ENCODE peak calls at places on chromosomes 16 and 17, in six cellular contexts. N is HCT116, Z is IMR-90, M is H1, A is A549, V is GM12878. L is an unnamed sample.
A peak's percentile ranks its signal among the peaks of the same experiment; 100 is the strongest.

GRCh38 chr17:20189979-20190378 is 180.8 kb downstream of the SPECC1 start:
- DNase-seq in N (no peak), Z (no peak), M (no peak), A (no peak), V (no peak), L (peak; percentile 54)

GRCh38 chr16:76345093-76345735 is 68.0 kb downstream of the CNTNAP4 start:
- DNase-seq in N (no peak), Z (no peak), M (no peak), A (no peak), V (no peak), L (no peak)

GRCh38 chr17:68489919-68490318 is 22.3 kb upstream of the PRKAR1A start:
- DNase-seq in N (no peak), Z (no peak), M (no peak), A (no peak), V (no peak), L (no peak)

GRCh38 chr16:72042157-72042660 is 12.1 kb upstream of the HP start:
- DNase-seq in N (no peak), Z (no peak), M (no peak), A (no peak), V (no peak), L (no peak)

GRCh38 chr16:80055831-80056230 is 455.3 kb upstream of the MAF start:
- DNase-seq in N (no peak), Z (no peak), M (no peak), A (no peak), V (no peak), L (no peak)

GRCh38 chr16:58222532-58223316 is 24.8 kb upstream of the CSNK2A2 start:
- DNase-seq in N (peak; percentile 65), Z (peak; percentile 25), M (no peak), A (peak; percentile 26), V (no peak), L (peak; percentile 15)

GRCh38 chr16:81730090-81731051 is 48.7 kb upstream of the PLCG2 start:
- DNase-seq in N (peak; percentile 75), Z (peak; percentile 72), M (peak; percentile 99), A (peak; percentile 95), V (no peak), L (peak; percentile 86)

GRCh38 chr16:74500907-74501306 is 79.6 kb upstream of the CLEC18B start:
- DNase-seq in N (no peak), Z (no peak), M (no peak), A (no peak), V (no peak), L (no peak)

GRCh38 chr16:78729687-78730086 is 630.2 kb downstream of the WWOX start:
- DNase-seq in N (no peak), Z (no peak), M (no peak), A (no peak), V (peak; percentile 23), L (no peak)

GRCh38 chr17:48002920-48003685 is 32.2 kb downstream of the CDK5RAP3 start:
- DNase-seq in N (no peak), Z (no peak), M (no peak), A (no peak), V (no peak), L (no peak)

GRCh38 chr17:7122386-7122785 is 7.8 kb upstream of the ASGR2 start:
- DNase-seq in N (no peak), Z (peak; percentile 28), M (no peak), A (no peak), V (no peak), L (no peak)

GRCh38 chr17:60630352-60630751 is 30.4 kb downstream of the PPM1D start:
- DNase-seq in N (no peak), Z (no peak), M (no peak), A (no peak), V (no peak), L (no peak)

GRCh38 chr17:60631119-60631518 is 31.1 kb downstream of the PPM1D start:
- DNase-seq in N (no peak), Z (no peak), M (no peak), A (no peak), V (no peak), L (no peak)

GRCh38 chr17:60627113-60627512 is 27.1 kb downstream of the PPM1D start:
- DNase-seq in N (no peak), Z (no peak), M (no peak), A (no peak), V (no peak), L (no peak)

GRCh38 chr17:60629120-60629519 is 29.1 kb downstream of the PPM1D start:
- DNase-seq in N (no peak), Z (no peak), M (no peak), A (no peak), V (no peak), L (no peak)

GRCh38 chr17:60628252-60628889 is 28.4 kb downstream of the PPM1D start:
- DNase-seq in N (no peak), Z (no peak), M (no peak), A (no peak), V (no peak), L (no peak)
- TF ChIP-seq RAD21 in N (no peak), Z (no peak), M (no peak), A (no peak), V (no peak), L (no peak)

DNA sequence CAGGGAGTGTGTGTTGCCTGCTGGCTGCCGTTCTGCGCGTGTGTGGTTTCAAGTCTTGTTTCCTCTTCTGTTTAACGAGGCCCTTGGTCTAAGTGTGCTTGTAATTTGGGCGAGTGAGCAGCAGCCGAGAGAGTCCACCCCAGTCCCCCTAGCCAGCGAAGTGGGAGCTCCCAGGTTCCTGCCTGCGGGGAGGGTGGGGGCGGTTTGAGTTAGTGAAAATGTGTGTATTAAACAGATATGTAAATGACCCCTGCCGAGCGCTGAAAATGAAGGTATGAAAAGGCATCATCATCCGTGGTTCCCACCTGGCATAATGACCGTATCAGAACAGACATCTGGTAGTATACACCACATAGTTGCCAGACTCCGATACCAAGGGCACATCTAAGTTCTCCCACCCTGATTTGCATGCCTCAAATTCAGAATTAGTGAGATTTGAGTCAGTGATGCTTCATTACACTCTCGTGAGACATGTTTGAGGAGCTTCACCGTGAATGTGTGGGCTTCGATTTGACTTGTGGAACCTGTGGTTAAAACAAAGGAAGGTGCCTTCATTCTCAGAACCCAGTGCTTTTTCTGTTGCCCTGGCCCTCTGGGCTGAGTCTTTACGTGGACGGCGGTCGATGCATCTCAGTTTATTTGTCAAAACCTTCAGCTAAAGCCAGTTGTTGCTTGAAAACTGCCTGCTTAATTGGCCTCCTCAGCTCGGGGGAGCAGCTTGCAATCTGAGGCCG is 114.4 kb upstream of the CHMP6 start:
- DNase-seq in N (no peak), Z (no peak), M (no peak), A (no peak), V (peak; percentile 99), L (no peak)
- TF ChIP-seq RAD21 in N (no peak), Z (no peak), M (no peak), A (no peak), V (no peak), L (no peak)

GRCh38 chr17:12964162-12964561 is 53.7 kb downstream of the ELAC2 start:
- DNase-seq in N (no peak), Z (no peak), M (no peak), A (no peak), V (no peak), L (no peak)
- TF ChIP-seq RAD21 in N (no peak), Z (no peak), M (no peak), A (no peak), V (no peak), L (no peak)

GRCh38 chr16:46871587-46871986 is 12.6 kb upstream of the GPT2 start:
- DNase-seq in N (no peak), Z (no peak), M (no peak), A (no peak), V (no peak), L (no peak)

GRCh38 chr16:46873201-46873600 is 11.0 kb upstream of the GPT2 start:
- DNase-seq in N (no peak), Z (no peak), M (no peak), A (no peak), V (no peak), L (no peak)

GRCh38 chr16:46875243-46875642 is 8.9 kb upstream of the GPT2 start:
- DNase-seq in N (no peak), Z (no peak), M (no peak), A (no peak), V (no peak), L (no peak)
- TF ChIP-seq RAD21 in N (no peak), Z (no peak), M (no peak), A (no peak), V (no peak), L (no peak)

GRCh38 chr17:41498276-41498675 is 7.1 kb downstream of the KRT13 start:
- DNase-seq in N (no peak), Z (no peak), M (no peak), A (no peak), V (no peak), L (no peak)

GRCh38 chr17:41500131-41500911 is 5.1 kb downstream of the KRT13 start:
- DNase-seq in N (peak; percentile 77), Z (peak; percentile 76), M (no peak), A (peak; percentile 61), V (no peak), L (peak; percentile 84)

GRCh38 chr17:41494524-41494923 is 4.8 kb upstream of the KRT36 start:
- DNase-seq in N (no peak), Z (peak; percentile 39), M (no peak), A (no peak), V (no peak), L (no peak)

GRCh38 chr17:41499714-41500113 is 5.7 kb downstream of the KRT13 start:
- DNase-seq in N (no peak), Z (no peak), M (no peak), A (no peak), V (no peak), L (no peak)

GRCh38 chr17:41496803-41497484 is 7.2 kb upstream of the KRT36 start:
- DNase-seq in N (peak; percentile 87), Z (peak; percentile 83), M (peak; percentile 68), A (peak; percentile 95), V (peak; percentile 12), L (peak; percentile 91)
- TF ChIP-seq RAD21 in N (peak; percentile 100), Z (peak; percentile 94), M (peak; percentile 92), A (peak; percentile 92), V (peak; percentile 47), L (peak; percentile 67)

GRCh38 chr17:40622509-40622928 is 25.1 kb downstream of the SMARCE1 start:
- DNase-seq in N (no peak), Z (no peak), M (no peak), A (no peak), V (no peak), L (no peak)
- TF ChIP-seq RAD21 in N (no peak), Z (no peak), M (no peak), A (no peak), V (no peak), L (no peak)